ENCODE peak calls at places on chromosomes 5 and 9, in five cellular contexts. L is heart left ventricle, V is cardiac fibroblast, E is lower leg skin, C is neural crest cell. Q is an unnamed sample.

GRCh38 chr5:61309115-61309514 is 22.9 kb upstream of the ZSWIM6 start:
- DNase-seq in E (no peak), C (no peak), L (no peak), V (no peak), Q (no peak)

GRCh38 chr9:13934411-13934810 is 379.5 kb downstream of the NFIB start:
- DNase-seq in V (no peak), E (no peak), C (no peak), L (no peak), Q (no peak)

GRCh38 chr9:105484226-105484625 is 36.4 kb downstream of the FSD1L start:
- DNase-seq in E (no peak), V (no peak), C (no peak), L (no peak), Q (no peak)

GRCh38 chr5:56124885-56125250 is 108.3 kb downstream of the ANKRD55 start:
- DNase-seq in L (no peak), E (no peak), C (no peak), V (peak), Q (no peak)

GRCh38 chr5:37889612-37890317 is 49.9 kb upstream of the GDNF start:
- DNase-seq in E (no peak), V (peak), L (no peak), C (no peak), Q (peak)

GRCh38 chr5:175842506-175842905 is 28.9 kb upstream of the CPLX2 start:
- DNase-seq in C (no peak), L (no peak), V (no peak), E (no peak), Q (no peak)

GRCh38 chr5:138159666-138160065 is 18.8 kb downstream of the BRD8 start:
- DNase-seq in C (no peak), L (no peak), V (no peak), E (no peak), Q (no peak)

GRCh38 chr5:149618581-149619248 is 37.4 kb downstream of the ARHGEF37 start:
- DNase-seq in L (no peak), V (peak), E (no peak), C (peak), Q (peak)

GRCh38 chr9:124452326-124452725 is 2.1 kb downstream of the ADGRD2 start:
- DNase-seq in C (no peak), L (no peak), V (no peak), E (no peak), Q (no peak)

GRCh38 chr5:10839916-10840599 is 79.0 kb upstream of the DAP start:
- DNase-seq in E (no peak), C (no peak), L (no peak), V (no peak), Q (no peak)

GRCh38 chr5:135194573-135195266 is 160.7 kb upstream of the PITX1 start:
- DNase-seq in V (peak), L (no peak), E (peak), C (no peak), Q (no peak)

GRCh38 chr5:172725785-172726184 is 45.2 kb downstream of the DUSP1 start:
- DNase-seq in V (no peak), C (no peak), E (no peak), L (no peak), Q (no peak)

GRCh38 chr5:37638897-37639296 is 200.9 kb downstream of the GDNF start:
- DNase-seq in E (no peak), V (no peak), L (no peak), C (no peak), Q (no peak)

GRCh38 chr5:37701868-37702267 is 138.0 kb downstream of the GDNF start:
- DNase-seq in C (no peak), L (no peak), E (no peak), V (no peak), Q (no peak)

GRCh38 chr9:137198051-137198747 is 2.3 kb downstream of the TPRN start:
- DNase-seq in L (no peak), V (no peak), C (no peak), E (no peak), Q (peak)

GRCh38 chr5:1748271-1748670 is 51.4 kb downstream of the MRPL36 start:
- DNase-seq in E (peak), C (no peak), V (no peak), L (no peak), Q (no peak)

GRCh38 chr5:126481243-126481642 is 58.0 kb downstream of the GRAMD2B start:
- DNase-seq in L (no peak), V (no peak), E (no peak), C (no peak), Q (no peak)

GRCh38 chr5:176740131-176740701 is 70.1 kb upstream of the UNC5A start:
- DNase-seq in L (no peak), C (no peak), V (no peak), E (peak), Q (no peak)

GRCh38 chr5:140358738-140359310 is 1.2 kb upstream of the SLC4A9 start:
- DNase-seq in E (no peak), L (no peak), C (no peak), V (peak), Q (no peak)

GRCh38 chr9:33138768-33139167 is 28.4 kb downstream of the B4GALT1 start:
- DNase-seq in C (no peak), E (peak), L (no peak), V (no peak), Q (no peak)

GRCh38 chr9:135507104-135508035 is 6.9 kb downstream of the MRPS2 start:
- DNase-seq in C (no peak), V (no peak), E (peak), L (no peak), Q (no peak)

GRCh38 chr5:68755293-68755692 is 338.5 kb upstream of the SLC30A5 start:
- DNase-seq in L (no peak), V (no peak), E (no peak), C (no peak), Q (no peak)

GRCh38 chr5:135626636-135627035 is 47.8 kb upstream of the CXCL14 start:
- DNase-seq in C (no peak), E (no peak), V (no peak), L (no peak), Q (no peak)

GRCh38 chr5:167708449-167708848 is 583.0 kb upstream of the WWC1 start:
- DNase-seq in L (peak), C (no peak), V (no peak), E (no peak), Q (no peak)

GRCh38 chr9:138100711-138101349 is 223.2 kb downstream of the CACNA1B start:
- DNase-seq in L (no peak), V (no peak), C (no peak), E (peak), Q (no peak)

GRCh38 chr9:81002242-81002641 is 687.1 kb downstream of the TLE1 start:
- DNase-seq in E (no peak), V (no peak), C (no peak), L (no peak), Q (peak)

GRCh38 chr5:175246242-175246891 is 197.6 kb downstream of the DRD1 start:
- DNase-seq in C (no peak), E (no peak), V (peak), L (no peak), Q (peak)

GRCh38 chr9:130824616-130825015 is 10.4 kb upstream of the ABL1 start:
- DNase-seq in V (no peak), L (no peak), E (no peak), C (no peak), Q (peak)

GRCh38 chr5:154793599-154794524 is 38.7 kb downstream of the LARP1 start:
- DNase-seq in C (no peak), E (no peak), L (no peak), V (peak), Q (no peak)

GRCh38 chr5:179278546-179278945 is 66.7 kb downstream of the ADAMTS2 start:
- DNase-seq in V (no peak), C (no peak), E (no peak), L (peak), Q (no peak)

GRCh38 chr5:93189707-93190120 is 391.3 kb downstream of the NR2F1-AS1 start:
- DNase-seq in E (no peak), L (no peak), C (no peak), V (peak), Q (peak)

GRCh38 chr5:39709032-39709431 is 284.3 kb upstream of the DAB2 start:
- DNase-seq in L (no peak), V (no peak), C (no peak), E (no peak), Q (no peak)

GRCh38 chr5:103066346-103066745 is 53.6 kb downstream of the GIN1 start:
- DNase-seq in C (no peak), L (no peak), E (no peak), V (no peak), Q (no peak)

GRCh38 chr5:87650284-87650683 is 237.6 kb upstream of the CCNH start:
- DNase-seq in C (no peak), V (no peak), E (no peak), L (no peak), Q (peak)

DNA sequence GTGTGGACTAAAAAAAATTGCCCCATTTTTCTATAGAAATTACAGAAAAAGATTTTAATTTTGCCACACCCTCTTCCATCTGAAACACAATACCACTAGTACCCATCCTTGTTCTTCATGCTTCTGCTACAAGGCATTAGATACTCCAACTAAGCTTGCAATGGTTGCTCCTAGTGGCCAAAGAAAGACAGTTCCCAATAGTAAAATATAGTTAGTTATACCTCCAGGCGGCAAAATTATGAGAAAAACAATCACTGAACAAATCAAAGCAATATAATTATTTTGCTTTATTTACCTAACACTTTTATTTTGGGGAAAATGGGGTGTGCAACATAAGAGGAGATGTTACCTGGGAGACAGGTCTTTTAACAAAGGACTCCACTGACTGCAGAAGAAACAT is 101.2 kb downstream of the RAPGEF6 start:
- DNase-seq in E (no peak), L (no peak), V (no peak), C (no peak), Q (no peak)
- TF ChIP-seq CTCF in E (no peak), L (no peak), V (peak), C (peak), Q (no peak)

GRCh38 chr9:116572095-116572748 is 114.9 kb upstream of the TRIM32 start:
- DNase-seq in L (peak), E (peak), C (peak), V (peak), Q (peak)
- TF ChIP-seq CTCF in L (peak), E (peak), C (peak), V (peak), Q (peak)

DNA sequence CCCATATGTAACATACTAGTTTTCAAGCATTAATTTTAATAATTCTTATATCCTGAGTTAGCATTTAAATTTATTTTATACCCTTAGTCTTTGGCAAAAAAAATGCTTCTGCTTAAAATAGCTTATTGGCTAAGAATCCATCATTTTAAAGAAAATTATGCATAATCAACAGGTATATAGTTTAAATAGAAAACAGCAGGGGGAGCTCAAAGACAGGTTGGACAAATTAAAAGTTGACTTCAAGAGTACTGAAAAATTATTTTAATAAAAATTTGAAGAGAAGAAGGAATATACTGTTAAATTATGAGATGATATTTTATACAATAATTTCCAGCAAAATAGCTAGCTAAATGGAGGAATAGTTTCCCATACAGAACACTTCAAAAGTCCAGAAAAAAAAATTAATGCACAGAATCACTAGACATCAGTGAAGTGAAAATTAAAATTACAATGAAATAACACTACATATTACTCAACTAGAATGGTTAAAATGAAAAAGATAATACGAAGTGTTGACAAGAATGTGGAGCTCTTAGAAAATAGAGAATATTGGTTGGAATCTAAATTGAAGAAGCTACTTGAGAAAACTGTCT is 387.1 kb downstream of the PDE4D start:
- DNase-seq in L (no peak), V (peak), E (no peak), C (no peak), Q (peak)
- TF ChIP-seq CTCF in L (peak), V (peak), E (no peak), C (peak), Q (no peak)

GRCh38 chr9:86242012-86242411 is 17.4 kb downstream of the C9orf153 start:
- DNase-seq in L (peak), C (no peak), V (peak), E (no peak), Q (no peak)

GRCh38 chr9:86250123-86250522 is 9.3 kb downstream of the C9orf153 start:
- DNase-seq in E (no peak), V (no peak), L (no peak), C (no peak), Q (no peak)

GRCh38 chr9:86241216-86241615 is 18.2 kb downstream of the C9orf153 start:
- DNase-seq in V (no peak), L (no peak), E (no peak), C (no peak), Q (no peak)

DNA sequence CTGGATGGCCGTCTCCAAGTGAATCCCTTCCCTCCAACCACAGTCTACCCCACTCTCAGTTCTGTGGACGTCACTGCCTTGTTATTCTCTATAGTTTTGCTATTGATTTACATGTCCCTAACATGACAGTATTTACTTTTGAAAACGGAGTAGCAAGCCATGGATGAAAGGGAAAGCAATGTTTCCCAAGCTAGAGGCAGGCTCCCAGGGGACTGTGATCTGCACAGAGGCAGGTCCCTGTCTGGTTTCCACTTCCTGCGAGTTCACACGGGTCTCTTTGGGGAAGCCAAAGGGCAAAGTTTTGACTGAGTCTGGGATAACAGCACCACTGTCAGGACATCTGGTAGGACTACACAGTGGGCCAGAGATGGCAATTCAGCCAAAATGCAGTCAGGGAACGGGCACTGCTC is 12.7 kb downstream of the C9orf153 start:
- DNase-seq in C (no peak), E (no peak), V (peak), L (peak), Q (no peak)
- TF ChIP-seq CTCF in C (no peak), E (no peak), V (no peak), L (peak), Q (no peak)